ENCODE peak calls at places on chromosomes 5 and 9, in five cellular contexts. S is IMR-90; H is right cardiac atrium; K is naive thymus-derived CD4-positive, alpha-beta T cell; J is CD8-positive, alpha-beta T cell. B is an unnamed sample. For H3K4me1, the result is how much of the 10 kb centered on the place peaks cover.

GRCh38 chr9:124278054-124278540 is 20.3 kb downstream of the NEK6 start:
- ATAC-seq in S (no peak), H (no peak), K (peak), J (no peak), B (no peak)

GRCh38 chr5:37696190-37697021 is 143.4 kb downstream of the GDNF start:
- ATAC-seq in S (peak), H (no peak), K (no peak), J (no peak), B (no peak)

GRCh38 chr5:181052928-181053759 is 13.1 kb downstream of the BTNL9 start:
- ATAC-seq in S (peak), H (peak), K (peak), J (no peak), B (peak)

GRCh38 chr5:159784993-159785392 is 131.3 kb upstream of the ADRA1B start:
- ATAC-seq in S (no peak), H (no peak), K (no peak), J (no peak), B (no peak)

GRCh38 chr5:124906339-124907097 is 160.1 kb upstream of the ZNF608 start:
- ATAC-seq in S (peak), H (peak), K (no peak), J (no peak), B (peak)

GRCh38 chr9:99867968-99868367 is 38.5 kb upstream of the STX17 start:
- ATAC-seq in S (no peak), H (no peak), K (no peak), J (no peak), B (no peak)

GRCh38 chr9:104826109-104826775 is 62.3 kb downstream of the NIPSNAP3B start:
- ATAC-seq in S (no peak), H (no peak), K (no peak), J (no peak), B (peak)

GRCh38 chr9:25472085-25472607 is 206.1 kb downstream of the TUSC1 start:
- ATAC-seq in S (no peak), H (no peak), K (no peak), J (no peak), B (no peak)

GRCh38 chr9:74498616-74499095 is 1.5 kb downstream of the RORB start:
- ATAC-seq in S (no peak), H (no peak), K (no peak), J (no peak), B (no peak)

GRCh38 chr9:77978086-77978781 is 53.4 kb downstream of the GNAQ start:
- ATAC-seq in S (no peak), H (no peak), K (no peak), J (peak), B (no peak)

GRCh38 chr9:127769101-127769500 is 9.4 kb downstream of the SH2D3C start:
- ATAC-seq in S (no peak), H (no peak), K (no peak), J (no peak), B (no peak)

GRCh38 chr9:100083448-100084144 is 15.2 kb downstream of the ERP44 start:
- ATAC-seq in S (no peak), H (no peak), K (no peak), J (no peak), B (no peak)

GRCh38 chr9:81465468-81466002 is 223.8 kb downstream of the TLE1 start:
- ATAC-seq in S (peak), H (peak), K (no peak), J (no peak), B (peak)

GRCh38 chr9:136252281-136252680 is 6.7 kb upstream of the QSOX2 start:
- ATAC-seq in S (no peak), H (no peak), K (no peak), J (no peak), B (no peak)

GRCh38 chr9:136249881-136250559 is 4.4 kb upstream of the QSOX2 start:
- ATAC-seq in S (no peak), H (no peak), K (no peak), J (no peak), B (no peak)

GRCh38 chr9:136252846-136253245 is 7.2 kb upstream of the QSOX2 start:
- ATAC-seq in S (no peak), H (no peak), K (no peak), J (no peak), B (no peak)

GRCh38 chr9:136250676-136251075 is 5.1 kb upstream of the QSOX2 start:
- ATAC-seq in S (no peak), H (no peak), K (no peak), J (no peak), B (no peak)

GRCh38 chr9:136251264-136252115 is 5.9 kb upstream of the QSOX2 start:
- ATAC-seq in S (no peak), H (no peak), K (no peak), J (no peak), B (no peak)
- H3K27ac ChIP-seq in S (no peak), H (no peak), K (no peak), J (no peak), B (no peak)

DNA sequence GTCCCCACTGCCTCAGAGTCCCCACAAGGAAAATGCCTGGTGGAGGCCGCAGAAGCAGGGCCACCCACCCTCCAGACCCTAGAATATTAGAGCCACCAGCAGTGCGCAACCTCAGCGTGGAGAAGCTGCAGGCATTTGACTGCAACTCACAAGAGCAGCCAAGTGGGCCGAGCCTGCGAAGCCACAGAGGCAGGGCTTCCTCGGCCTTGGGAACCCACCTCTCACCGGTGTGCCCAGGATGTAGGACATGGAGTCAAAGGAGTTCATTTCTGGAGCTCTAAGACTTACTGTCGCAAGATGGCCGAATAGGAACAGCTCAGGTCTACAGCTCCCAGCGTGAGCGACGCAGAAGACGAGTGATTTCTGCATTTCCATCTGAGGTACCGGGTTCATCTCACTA is 397.9 kb upstream of the PIK3R1 start:
- ATAC-seq in S (no peak), H (no peak), K (no peak), J (no peak), B (no peak)
- H3K4me1 ChIP-seq in S (under half), H (under half), K (under half), J (under half), B (under half)

GRCh38 chr5:51226420-51226735 is 156.9 kb upstream of the ISL1 start:
- ATAC-seq in S (no peak), H (no peak), K (no peak), J (no peak), B (no peak)
- H3K27ac ChIP-seq in S (no peak), H (no peak), K (no peak), J (no peak), B (no peak)

DNA sequence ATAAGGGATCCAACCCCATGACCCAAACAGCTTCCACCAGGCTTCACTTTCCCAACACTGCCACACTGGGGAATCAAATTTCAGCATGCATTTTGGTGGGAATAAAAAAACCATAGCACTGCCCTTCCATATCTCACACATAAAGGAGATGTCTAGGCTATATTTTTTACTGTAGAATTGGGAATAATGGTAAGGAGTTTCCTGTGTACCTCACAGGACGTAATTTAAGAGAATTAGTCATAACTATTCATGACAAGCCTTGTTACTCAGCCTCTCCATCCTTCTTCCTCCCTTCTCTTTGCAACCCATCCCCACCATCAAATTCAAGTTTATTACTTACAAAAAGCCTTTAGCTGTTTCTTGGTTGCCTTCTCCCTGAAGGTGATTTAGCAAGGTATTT is 352.1 kb downstream of the MLLT3 start:
- ATAC-seq in S (no peak), H (no peak), K (no peak), J (no peak), B (no peak)
- H3K4me1 ChIP-seq in S (under half), H (under half), K (under half), J (under half), B (under half)

GRCh38 chr5:20949636-20950035 is 961.6 kb upstream of the CDH18 start:
- ATAC-seq in S (no peak), H (no peak), K (no peak), J (no peak), B (no peak)
- H3K27ac ChIP-seq in S (no peak), H (no peak), K (no peak), J (no peak), B (no peak)

DNA sequence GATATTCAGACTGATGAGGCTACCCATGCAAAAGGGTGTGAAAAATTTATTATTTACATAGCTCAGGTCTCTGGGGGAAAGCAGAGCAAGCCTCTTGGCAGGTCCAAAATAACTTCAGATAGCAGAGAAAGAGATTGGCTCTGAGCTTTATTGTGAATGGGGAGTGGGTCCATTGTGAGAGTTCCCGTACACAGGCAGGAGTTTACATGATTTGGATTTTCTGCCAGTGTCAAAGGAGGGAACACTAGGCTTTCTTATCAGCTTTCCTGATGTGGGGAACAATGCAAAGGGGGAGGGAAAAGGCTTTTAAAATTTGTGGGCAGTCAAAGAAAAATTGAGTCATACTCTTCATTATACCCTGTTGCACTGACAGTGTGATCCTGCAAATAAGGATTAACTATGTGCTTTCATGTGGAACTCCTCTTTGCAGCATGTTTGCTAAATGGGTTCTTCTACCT is 615.0 kb upstream of the RIOK2 start:
- ATAC-seq in S (no peak), H (peak), K (no peak), J (no peak), B (no peak)
- H3K4me1 ChIP-seq in S (under half), H (under half), K (under half), J (under half), B (under half)

DNA sequence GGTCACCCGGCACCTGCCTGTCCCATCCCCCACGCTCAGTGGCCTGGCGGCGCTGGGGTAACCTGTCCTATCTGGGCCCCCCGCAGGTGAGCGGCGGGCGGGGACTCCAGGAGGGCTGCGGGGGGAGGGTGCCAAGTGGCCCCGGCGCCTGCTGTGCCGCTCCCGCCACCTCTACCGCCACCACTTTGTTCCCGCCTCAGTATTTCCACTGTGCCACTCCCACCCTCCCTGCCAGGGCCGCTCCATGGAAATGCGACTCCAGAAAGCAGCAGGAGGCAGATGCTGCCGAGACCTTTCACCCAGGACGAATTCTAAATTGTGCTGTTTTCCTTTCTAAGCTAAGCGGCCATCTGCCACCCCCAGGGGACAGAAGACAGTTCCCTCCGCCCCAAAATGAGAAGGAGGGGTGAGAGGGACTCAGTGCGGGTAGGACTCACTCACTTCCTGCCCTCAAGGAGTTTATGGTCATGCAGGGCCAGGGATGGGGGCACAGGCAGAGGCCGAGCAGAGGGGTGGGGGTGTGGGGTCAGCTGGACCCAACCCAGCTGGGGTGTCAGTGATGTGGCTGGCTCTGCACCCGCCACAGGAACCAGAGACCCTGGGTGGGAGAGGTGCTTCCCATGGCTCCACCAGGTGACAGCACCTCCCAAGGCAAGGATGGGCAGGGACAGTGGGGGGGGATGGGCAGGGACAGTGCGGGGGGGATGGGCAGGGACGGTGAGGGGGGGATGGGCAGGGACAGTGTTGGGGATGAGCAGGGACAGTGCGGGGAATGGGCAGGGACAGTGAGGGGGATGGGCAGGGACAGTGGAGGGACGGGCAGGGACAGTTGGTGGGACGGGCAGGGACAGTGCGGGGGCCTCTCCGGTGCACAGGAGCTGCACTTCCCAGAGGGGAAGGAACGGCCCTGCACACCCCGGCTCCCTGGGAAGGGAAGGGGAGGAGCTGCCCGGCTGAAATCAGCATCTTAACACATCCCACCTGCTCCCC is 17.8 kb downstream of the NOTCH1 start:
- ATAC-seq in S (peak), H (peak), K (peak), J (no peak), B (no peak)
- H3K27ac ChIP-seq in S (no peak), H (no peak), K (peak), J (no peak), B (peak)

GRCh38 chr9:79615038-79615437 is 43.3 kb downstream of the TLE4 start:
- ATAC-seq in S (no peak), H (no peak), K (no peak), J (no peak), B (no peak)
- H3K4me1 ChIP-seq in S (under half), H (under half), K (under half), J (under half), B (under half)

GRCh38 chr9:17839744-17840143 is 260.9 kb downstream of the SH3GL2 start:
- ATAC-seq in S (no peak), H (no peak), K (no peak), J (no peak), B (no peak)

GRCh38 chr9:17847908-17848307 is 269.0 kb downstream of the SH3GL2 start:
- ATAC-seq in S (no peak), H (no peak), K (no peak), J (no peak), B (no peak)

GRCh38 chr9:17837931-17838330 is 259.1 kb downstream of the SH3GL2 start:
- ATAC-seq in S (no peak), H (no peak), K (no peak), J (no peak), B (no peak)

GRCh38 chr9:17843236-17843635 is 264.4 kb downstream of the SH3GL2 start:
- ATAC-seq in S (no peak), H (no peak), K (no peak), J (no peak), B (no peak)
- H3K27ac ChIP-seq in S (no peak), H (no peak), K (no peak), J (no peak), B (no peak)

DNA sequence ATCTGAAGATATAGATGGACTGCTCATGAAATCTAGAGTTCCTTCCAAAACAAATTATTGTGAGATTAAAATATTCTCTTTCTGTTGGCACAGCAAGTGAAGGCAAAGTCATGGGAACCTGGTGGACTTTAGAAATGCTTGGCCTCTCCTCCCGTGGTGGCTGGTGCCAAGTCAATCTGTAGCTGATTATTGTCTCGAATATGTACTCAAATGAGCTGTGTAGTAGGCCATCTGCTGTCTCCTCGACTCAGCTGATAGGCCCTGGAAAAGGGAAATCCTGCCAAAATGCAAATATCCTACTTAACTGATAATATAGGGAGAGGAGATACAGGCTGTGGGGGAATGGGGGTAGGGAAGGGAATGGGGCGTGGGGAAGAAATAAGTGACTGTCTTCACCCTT is 69.4 kb downstream of the DAPK1 start:
- ATAC-seq in S (no peak), H (peak), K (no peak), J (no peak), B (no peak)
- H3K4me1 ChIP-seq in S (under half), H (under half), K (under half), J (under half), B (under half)

B was measured in gastroesophageal sphincter.